ENCODE peak calls at places on chromosome 1, in seven cellular contexts. One of them, this sample, is unnamed.

GRCh38 chr1:28537457-28538199 is 15.3 kb upstream of the TRNAU1AP start:
- DNase-seq in A172: no peak
- DNase-seq in GM03348: no peak
- DNase-seq in lower lobe of right lung: no peak
- DNase-seq in GM04504: no peak
- DNase-seq in germinal center: no peak
- DNase-seq in Caki2: no peak
- DNase-seq in this sample: no peak

GRCh38 chr1:5991784-5992033 is 516 bp downstream of the NPHP4 start:
- DNase-seq in GM03348: peak
- DNase-seq in Caki2: no peak
- DNase-seq in germinal center: peak
- DNase-seq in GM04504: no peak
- DNase-seq in lower lobe of right lung: peak
- DNase-seq in A172: no peak
- DNase-seq in this sample: no peak

GRCh38 chr1:89855413-89856123 is 34.7 kb downstream of the LRRC8D start:
- DNase-seq in Caki2: no peak
- DNase-seq in germinal center: peak
- DNase-seq in lower lobe of right lung: no peak
- DNase-seq in A172: peak
- DNase-seq in GM03348: peak
- DNase-seq in GM04504: no peak
- DNase-seq in this sample: no peak

GRCh38 chr1:107544285-107544684 is 403.4 kb downstream of the NTNG1 start:
- DNase-seq in Caki2: no peak
- DNase-seq in GM03348: no peak
- DNase-seq in lower lobe of right lung: no peak
- DNase-seq in GM04504: no peak
- DNase-seq in germinal center: no peak
- DNase-seq in A172: no peak
- DNase-seq in this sample: no peak

GRCh38 chr1:232524056-232524455 is 105.9 kb downstream of the SIPA1L2 start:
- DNase-seq in germinal center: no peak
- DNase-seq in lower lobe of right lung: no peak
- DNase-seq in A172: no peak
- DNase-seq in GM04504: no peak
- DNase-seq in Caki2: no peak
- DNase-seq in GM03348: no peak
- DNase-seq in this sample: no peak

GRCh38 chr1:12565966-12566352 is 52.1 kb downstream of the DHRS3 start:
- DNase-seq in lower lobe of right lung: no peak
- DNase-seq in germinal center: no peak
- DNase-seq in GM04504: no peak
- DNase-seq in Caki2: no peak
- DNase-seq in GM03348: no peak
- DNase-seq in A172: no peak
- DNase-seq in this sample: no peak

GRCh38 chr1:65049941-65050713 is 83.8 kb upstream of the JAK1 start:
- DNase-seq in GM03348: no peak
- DNase-seq in Caki2: no peak
- DNase-seq in GM04504: no peak
- DNase-seq in lower lobe of right lung: no peak
- DNase-seq in A172: no peak
- DNase-seq in germinal center: no peak
- DNase-seq in this sample: no peak

GRCh38 chr1:165403835-165404482 is 41.0 kb downstream of the RXRG start:
- DNase-seq in germinal center: peak
- DNase-seq in Caki2: peak
- DNase-seq in GM04504: no peak
- DNase-seq in GM03348: peak
- DNase-seq in A172: peak
- DNase-seq in lower lobe of right lung: peak
- DNase-seq in this sample: peak

GRCh38 chr1:47917696-47918095 is 79.5 kb downstream of the TRABD2B start:
- DNase-seq in A172: no peak
- DNase-seq in lower lobe of right lung: no peak
- DNase-seq in germinal center: no peak
- DNase-seq in GM03348: no peak
- DNase-seq in GM04504: no peak
- DNase-seq in Caki2: no peak
- DNase-seq in this sample: no peak

GRCh38 chr1:21622466-21623315 is 46.5 kb downstream of the RAP1GAP start:
- DNase-seq in lower lobe of right lung: peak
- DNase-seq in GM03348: peak
- DNase-seq in GM04504: no peak
- DNase-seq in Caki2: no peak
- DNase-seq in germinal center: peak
- DNase-seq in A172: no peak
- DNase-seq in this sample: no peak

This sample was measured in AML-193.